ENCODE peak calls at places on chromosomes 13 and 19, in seven cellular contexts. W is effector CD4-positive, alpha-beta T cell; U is HT-29; Z is stimulated activated CD4-positive, alpha-beta T cell treated with anti-CD3 and anti-CD28 coated beads, Interleukin-4, amount 100 ng/mL, for 4 hours; C is naive B cell; Y is GM20000; D is fibroblast of pulmonary artery. F is an unnamed sample.

GRCh38 chr19:12043752-12044422 is 8.4 kb upstream of the ZNF433 start:
- DNase-seq in Y (no peak), W (no peak), U (no peak), C (no peak), D (no peak), Z (no peak), F (no peak)

GRCh38 chr19:11008111-11008510 is 47.3 kb downstream of the SMARCA4 start:
- DNase-seq in C (no peak), Z (no peak), Y (no peak), D (no peak), U (no peak), W (no peak), F (no peak)

GRCh38 chr19:43798546-43799409 is 3.5 kb downstream of the LYPD5 start:
- DNase-seq in U (peak), Z (peak), D (no peak), C (no peak), W (peak), Y (peak), F (no peak)

GRCh38 chr13:23325191-23325590 is 108.3 kb downstream of the SACS start:
- DNase-seq in C (no peak), D (no peak), Y (peak), Z (no peak), W (no peak), U (no peak), F (no peak)

GRCh38 chr13:79485014-79485441 is 4.1 kb downstream of the NDFIP2 start:
- DNase-seq in C (no peak), U (peak), W (no peak), D (peak), Z (peak), Y (no peak), F (peak)

GRCh38 chr19:51535535-51535934 is 4.1 kb upstream of the SIGLEC6 start:
- DNase-seq in W (no peak), Z (no peak), C (no peak), D (no peak), Y (no peak), U (no peak), F (no peak)

GRCh38 chr19:7478173-7478842 is 10.5 kb downstream of the PEX11G start:
- DNase-seq in C (no peak), D (no peak), Y (no peak), Z (no peak), W (no peak), U (no peak), F (no peak)

GRCh38 chr19:1455336-1456120 is 5.6 kb downstream of the APC2 start:
- DNase-seq in Y (peak), U (peak), Z (no peak), C (no peak), D (peak), W (peak), F (peak)

GRCh38 chr19:681029-681626 is 4.9 kb downstream of the FSTL3 start:
- DNase-seq in C (peak), Y (peak), Z (no peak), W (peak), D (no peak), U (no peak), F (no peak)

GRCh38 chr19:48511800-48512503 is at the start of gene LMTK3:
- DNase-seq in W (peak), Y (peak), D (peak), U (no peak), Z (peak), C (no peak), F (peak)

GRCh38 chr13:98556968-98557591 is 19.8 kb downstream of the STK24 start:
- DNase-seq in W (peak), Z (peak), D (no peak), C (no peak), Y (no peak), U (peak), F (peak)

GRCh38 chr13:110294146-110294545 is 12.8 kb downstream of the COL4A1 start:
- DNase-seq in D (peak), W (no peak), Z (no peak), Y (no peak), U (no peak), C (no peak), F (no peak)

GRCh38 chr13:98586400-98587144 is 9.7 kb upstream of the STK24 start:
- DNase-seq in C (no peak), D (no peak), U (no peak), Z (no peak), Y (no peak), W (no peak), F (no peak)

GRCh38 chr19:18049390-18049789 is 37.3 kb downstream of the IL12RB1 start:
- DNase-seq in W (no peak), Z (no peak), Y (no peak), C (no peak), U (no peak), D (peak), F (peak)

GRCh38 chr13:99436013-99436412 is 65.3 kb upstream of the TM9SF2 start:
- DNase-seq in C (no peak), W (no peak), Y (no peak), U (no peak), D (no peak), Z (no peak), F (no peak)

GRCh38 chr13:81872581-81872980 is 1531.7 kb upstream of the SPRY2 start:
- DNase-seq in C (no peak), U (peak), D (no peak), W (no peak), Z (no peak), Y (no peak), F (no peak)

F was measured in IMR-90.